ENCODE peak calls at places on chromosome 18, in eight cellular contexts. A, S, Z, J, D, R, I and B are unnamed samples.
A peak's percentile ranks its signal among the peaks of the same experiment; 100 is the strongest.

GRCh38 chr18:54416459-54416858 is 58.8 kb downstream of the C18orf54 start:
- DNase-seq in A (no peak), Z (no peak), R (no peak), D (no peak), J (no peak), S (no peak), I (no peak), B (no peak)

GRCh38 chr18:13216732-13217465 is 1.7 kb upstream of the LDLRAD4 start:
- DNase-seq in I (peak; percentile 75), J (peak; percentile 76), A (no peak), Z (peak; percentile 52), D (peak; percentile 88), S (no peak), R (peak; percentile 37), B (peak; percentile 68)

GRCh38 chr18:5309888-5310470 is 14.5 kb upstream of the ZBTB14 start:
- DNase-seq in A (no peak), R (no peak), D (no peak), J (no peak), Z (peak; percentile 23), S (no peak), I (no peak), B (no peak)

GRCh38 chr18:63161032-63161727 is 158.4 kb downstream of the BCL2 start:
- DNase-seq in S (no peak), D (no peak), A (no peak), I (no peak), R (no peak), J (no peak), Z (no peak), B (no peak)

GRCh38 chr18:51275712-51276473 is 78.4 kb upstream of the MEX3C start:
- DNase-seq in S (peak; percentile 60), Z (peak; percentile 22), D (no peak), J (no peak), I (no peak), A (no peak), R (no peak), B (no peak)

GRCh38 chr18:49639643-49640361 is 77.9 kb downstream of the LIPG start:
- DNase-seq in J (no peak), A (no peak), I (peak; percentile 65), D (no peak), S (no peak), Z (peak; percentile 83), R (no peak), B (no peak)

GRCh38 chr18:29002747-29003146 is 825.8 kb upstream of the CDH2 start:
- DNase-seq in D (no peak), A (no peak), R (no peak), J (no peak), Z (no peak), S (no peak), I (no peak), B (no peak)

GRCh38 chr18:75211002-75211621 is 515 bp downstream of the TSHZ1 start:
- DNase-seq in R (peak; percentile 23), A (peak; percentile 3), D (no peak), I (no peak), Z (no peak), J (peak; percentile 62), S (peak; percentile 24), B (no peak)

GRCh38 chr18:44096016-44096415 is 584.7 kb upstream of the SETBP1 start:
- DNase-seq in S (no peak), A (no peak), D (no peak), I (no peak), J (no peak), R (no peak), Z (no peak), B (no peak)

GRCh38 chr18:45058076-45058475 is 377.4 kb downstream of the SETBP1 start:
- DNase-seq in I (no peak), J (no peak), A (no peak), Z (no peak), R (no peak), D (no peak), S (no peak), B (no peak)

GRCh38 chr18:32661486-32662299 is 111.1 kb downstream of the KLHL14 start:
- DNase-seq in I (no peak), J (no peak), Z (no peak), R (no peak), A (peak; percentile 2), D (no peak), S (no peak), B (no peak)

GRCh38 chr18:57797209-57797651 is 5.9 kb downstream of the ATP8B1 start:
- DNase-seq in I (no peak), Z (peak; percentile 78), A (no peak), D (no peak), R (no peak), S (no peak), J (peak; percentile 83), B (peak; percentile 85)

GRCh38 chr18:29962579-29962978 is 1080.0 kb downstream of the DSC3 start:
- DNase-seq in R (no peak), J (no peak), A (no peak), D (no peak), Z (no peak), I (no peak), S (no peak), B (no peak)

GRCh38 chr18:7755753-7756475 is 188.8 kb downstream of the PTPRM start:
- DNase-seq in I (no peak), D (no peak), A (no peak), Z (peak; percentile 20), S (no peak), J (no peak), R (no peak), B (no peak)
- TF ChIP-seq CTCF in I (no peak), D (no peak), A (no peak), Z (no peak), S (peak; percentile 44), J (no peak), R (no peak), B (peak; percentile 50)

GRCh38 chr18:9135912-9136314 is 668 bp upstream of the ANKRD12 start:
- DNase-seq in I (no peak), A (peak; percentile 41), D (no peak), J (no peak), S (no peak), Z (peak; percentile 60), R (peak; percentile 71), B (peak; percentile 70)

GRCh38 chr18:9140381-9140780 is 3.8 kb downstream of the ANKRD12 start:
- DNase-seq in A (no peak), I (no peak), J (no peak), R (no peak), S (no peak), D (no peak), Z (no peak), B (no peak)

GRCh38 chr18:9135081-9135911 is 1.3 kb upstream of the ANKRD12 start:
- DNase-seq in Z (no peak), D (no peak), J (no peak), A (no peak), S (no peak), R (no peak), I (no peak), B (no peak)

GRCh38 chr18:9139400-9140039 is 2.9 kb downstream of the ANKRD12 start:
- DNase-seq in J (no peak), S (no peak), A (no peak), Z (no peak), I (no peak), D (no peak), R (no peak), B (no peak)

DNA sequence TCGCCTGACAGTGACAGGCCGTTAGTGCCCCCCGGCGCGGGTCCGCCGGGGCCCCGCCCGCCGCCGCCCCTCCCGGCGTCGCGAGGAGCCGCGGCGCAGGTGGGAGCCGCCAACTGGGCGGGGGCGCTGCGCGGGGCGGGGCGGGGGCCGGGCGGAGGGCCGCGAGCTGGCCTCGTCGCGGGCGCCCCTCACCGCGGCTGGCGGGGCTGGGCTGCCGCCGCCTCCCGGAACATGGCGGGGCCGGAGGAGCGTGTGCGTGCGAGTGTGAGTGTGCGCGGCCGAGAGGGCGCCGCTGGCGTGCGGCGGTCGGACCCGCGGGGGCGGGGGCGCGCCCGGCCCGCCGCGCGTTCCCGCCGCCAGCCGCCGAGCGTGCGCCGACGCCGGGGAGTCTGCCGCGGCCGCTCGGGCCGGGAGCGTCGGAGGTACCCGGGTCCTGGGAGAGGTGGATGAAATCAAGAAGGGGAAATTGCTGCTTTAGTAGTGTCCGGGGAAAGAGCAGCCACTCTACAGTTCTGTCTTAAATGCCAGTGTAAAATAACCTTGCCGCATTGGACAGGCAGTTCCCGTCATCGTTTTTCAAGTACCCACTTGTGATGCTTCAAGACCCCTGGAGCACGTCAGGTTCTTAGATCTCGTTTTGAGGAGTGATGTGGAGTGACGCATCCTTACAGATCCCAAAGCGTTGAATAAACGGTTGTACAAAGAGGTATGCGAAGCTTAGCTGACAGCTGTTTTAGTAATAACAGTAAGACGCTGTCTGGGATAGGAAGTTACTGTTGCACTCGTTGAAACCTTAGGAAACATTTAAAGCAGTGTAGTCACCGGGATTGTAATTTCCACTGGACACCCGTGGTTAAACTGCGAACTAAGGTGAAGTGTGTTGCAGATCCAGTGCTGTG is 836 bp downstream of the ANKRD12 start:
- DNase-seq in I (peak; percentile 81), R (peak; percentile 86), J (peak; percentile 83), Z (peak; percentile 73), S (peak; percentile 57), D (no peak), A (peak; percentile 62), B (peak; percentile 78)
- TF ChIP-seq POLR2A in I (no peak), R (no peak), J (no peak), Z (peak; percentile 57), S (peak; percentile 67), D (no peak), A (peak; percentile 9), B (peak; percentile 26)

DNA sequence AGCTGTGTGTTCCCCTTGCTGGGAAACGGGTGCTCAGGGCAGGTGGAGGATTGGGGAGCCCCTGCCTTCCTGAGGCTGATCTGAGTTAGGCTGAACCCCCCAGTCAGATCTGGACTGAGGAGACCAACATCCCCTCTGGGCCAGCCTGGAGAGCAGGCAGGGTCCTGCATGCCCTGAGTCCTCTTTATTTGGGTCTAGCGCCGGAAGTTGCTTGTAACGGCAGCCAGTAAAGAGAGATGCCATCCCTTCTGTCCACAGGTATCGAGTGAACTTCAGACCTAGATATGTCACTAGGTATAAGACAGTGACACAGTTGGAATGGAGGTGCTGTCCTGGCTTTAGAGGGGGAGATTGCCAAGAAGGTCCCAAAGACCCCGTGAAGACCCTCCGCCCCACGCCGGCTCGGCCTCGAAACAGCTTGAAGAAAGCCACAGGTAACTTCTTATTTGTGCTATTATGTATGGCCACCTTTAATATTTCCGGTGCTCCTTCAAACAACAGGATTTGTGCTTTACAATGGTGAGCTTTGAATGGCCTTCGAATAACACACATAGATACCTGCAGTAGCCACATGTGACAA is 38.0 kb downstream of the EMILIN2 start:
- DNase-seq in D (no peak), R (no peak), Z (no peak), I (no peak), J (no peak), S (no peak), A (no peak), B (no peak)
- TF ChIP-seq CTCF in D (no peak), R (no peak), Z (no peak), I (no peak), J (no peak), S (no peak), A (no peak), B (no peak)

DNA sequence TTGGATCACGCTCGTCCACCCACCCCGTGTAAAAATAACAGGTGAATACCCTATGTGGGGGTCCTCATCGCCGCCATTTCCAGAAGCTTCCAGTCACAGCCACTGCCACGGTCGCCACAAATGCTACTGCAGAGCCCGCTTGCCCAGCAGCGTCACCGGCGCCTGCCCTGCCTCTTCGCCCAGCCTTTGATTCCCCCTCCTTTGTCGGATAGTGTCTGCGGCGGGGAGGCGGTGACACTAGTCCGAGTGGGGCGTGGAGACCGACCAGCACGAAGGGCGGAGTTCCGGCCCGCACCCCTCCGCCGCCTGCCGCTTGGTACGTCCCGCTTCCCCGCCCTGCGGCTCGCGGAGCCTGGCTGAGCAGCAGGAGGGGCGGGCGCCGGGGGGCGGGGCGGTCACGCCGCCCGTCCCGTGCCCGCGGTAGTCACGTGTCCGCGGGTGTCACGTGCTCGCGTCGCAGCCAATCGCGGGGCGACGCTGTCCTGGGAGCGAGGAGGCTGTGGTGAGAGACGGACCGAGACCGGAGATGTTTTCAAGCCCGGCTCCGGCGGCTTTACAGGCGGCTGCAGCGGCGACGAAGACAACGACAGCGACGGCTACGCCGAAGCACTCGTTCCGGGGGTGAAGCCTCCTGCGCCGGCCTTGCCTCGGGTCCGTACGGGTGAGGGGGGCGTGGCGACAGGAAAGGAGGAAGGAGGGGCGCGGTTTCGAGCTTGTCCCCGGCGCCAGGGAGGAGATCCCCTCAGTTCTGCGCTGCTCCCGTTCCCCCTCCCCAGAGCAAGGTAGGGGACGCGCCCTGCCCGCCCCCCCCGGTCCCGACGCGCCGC is at the start of gene ANKRD12:
- DNase-seq in J (peak; percentile 99), I (peak; percentile 99), D (peak; percentile 97), S (peak; percentile 98), A (peak; percentile 95), Z (peak; percentile 97), R (peak; percentile 98), B (peak; percentile 99)
- TF ChIP-seq POLR2A in J (peak; percentile 79), I (peak; percentile 80), D (no peak), S (peak; percentile 97), A (peak; percentile 31), Z (peak; percentile 93), R (peak; percentile 82), B (peak; percentile 89)